ENCODE peak calls at places on chromosomes 6 and 20, in ten cellular contexts. O is spleen, T is NT2/D1, E is mesendoderm, B is dorsolateral prefrontal cortex, H is GM23338, W is OCI-LY7, X is transverse colon, D is fibroblast of lung, M is fibroblast of the aortic adventitia. A is an unnamed sample.

GRCh38 chr6:60643870-60644269 is 1642.2 kb downstream of the KHDRBS2 start:
- DNase-seq in O (no peak), E (peak; percentile 11), W (no peak), D (no peak), H (peak; percentile 17), X (no peak), B (no peak), M (no peak), T (no peak), A (no peak)

GRCh38 chr6:72649032-72649984 is 27.4 kb downstream of the KCNQ5 start:
- DNase-seq in T (no peak), O (no peak), M (peak; percentile 87), W (no peak), B (no peak), E (no peak), D (peak; percentile 87), X (no peak), H (no peak), A (peak; percentile 62)

GRCh38 chr20:48705208-48706115 is 122.3 kb downstream of the PREX1 start:
- DNase-seq in H (no peak), X (no peak), M (peak; percentile 71), W (no peak), T (no peak), O (no peak), E (peak; percentile 71), D (no peak), B (no peak), A (no peak)

GRCh38 chr20:22779878-22780277 is 195.5 kb upstream of the FOXA2 start:
- DNase-seq in W (no peak), H (no peak), O (no peak), T (no peak), E (no peak), D (no peak), B (no peak), X (no peak), M (no peak), A (no peak)

GRCh38 chr6:149012040-149012545 is 265.3 kb downstream of the UST start:
- DNase-seq in B (no peak), O (no peak), W (no peak), M (peak; percentile 97), E (peak; percentile 38), H (no peak), X (no peak), T (no peak), D (peak; percentile 99), A (peak; percentile 100)

GRCh38 chr6:144063246-144063743 is 32.1 kb downstream of the SF3B5 start:
- DNase-seq in B (no peak), T (no peak), E (peak; percentile 13), W (peak; percentile 8), M (no peak), D (no peak), O (no peak), X (peak; percentile 51), H (peak; percentile 49), A (no peak)

GRCh38 chr6:73580247-73581149 is 59.7 kb upstream of the EEF1A1 start:
- DNase-seq in O (peak; percentile 87), B (peak; percentile 83), E (peak; percentile 99), W (peak; percentile 25), D (peak; percentile 98), H (peak; percentile 98), T (peak; percentile 90), X (peak; percentile 76), M (peak; percentile 99), A (peak; percentile 98)

GRCh38 chr6:143007626-143008025 is 53.1 kb upstream of the AIG1 start:
- DNase-seq in T (no peak), E (no peak), W (no peak), M (peak; percentile 58), O (no peak), H (no peak), D (no peak), B (no peak), X (no peak), A (peak; percentile 46)

GRCh38 chr6:105649192-105649591 is 246.3 kb upstream of the PREP start:
- DNase-seq in M (no peak), E (no peak), B (no peak), O (no peak), H (no peak), W (no peak), D (no peak), X (no peak), T (no peak), A (no peak)

GRCh38 chr6:11309947-11310665 is 77.6 kb upstream of the NEDD9 start:
- DNase-seq in D (no peak), H (peak; percentile 63), W (peak; percentile 16), O (no peak), M (no peak), E (peak; percentile 64), T (no peak), B (no peak), X (no peak), A (no peak)

GRCh38 chr6:14089224-14089623 is 28.3 kb upstream of the CD83 start:
- DNase-seq in D (no peak), M (no peak), E (no peak), B (no peak), O (no peak), T (no peak), W (no peak), H (no peak), X (no peak), A (no peak)

GRCh38 chr20:40868568-40869223 is 159.9 kb upstream of the TOP1 start:
- DNase-seq in O (no peak), B (no peak), X (no peak), W (no peak), H (no peak), T (no peak), D (peak; percentile 86), E (no peak), M (peak; percentile 98), A (peak; percentile 29)

GRCh38 chr20:50369225-50370035 is 140.8 kb upstream of the PTPN1 start:
- DNase-seq in D (no peak), O (no peak), T (no peak), M (no peak), H (no peak), X (peak; percentile 89), W (no peak), E (no peak), B (no peak), A (no peak)

GRCh38 chr6:167472876-167473275 is 148.0 kb downstream of the TTLL2 start:
- DNase-seq in X (no peak), B (no peak), T (no peak), M (no peak), W (no peak), H (no peak), E (no peak), D (no peak), O (no peak), A (no peak)

GRCh38 chr20:51423810-51424209 is 118.7 kb downstream of the NFATC2 start:
- DNase-seq in E (peak; percentile 88), X (no peak), H (peak; percentile 85), O (no peak), T (peak; percentile 95), W (no peak), D (no peak), M (no peak), B (no peak), A (no peak)

GRCh38 chr20:46356195-46357029 is 48.1 kb upstream of the CDH22 start:
- DNase-seq in X (no peak), B (no peak), T (no peak), E (no peak), O (no peak), D (no peak), H (no peak), M (no peak), W (no peak), A (no peak)

GRCh38 chr20:34941224-34941623 is 14.4 kb downstream of the GSS start:
- DNase-seq in M (no peak), B (no peak), H (no peak), O (no peak), X (no peak), W (no peak), T (no peak), D (peak; percentile 27), E (no peak), A (no peak)

GRCh38 chr6:121584591-121585369 is 149.3 kb downstream of the GJA1 start:
- DNase-seq in H (no peak), T (no peak), E (peak; percentile 36), W (no peak), O (no peak), B (no peak), D (peak; percentile 78), M (peak; percentile 69), X (no peak), A (peak; percentile 29)

DNA sequence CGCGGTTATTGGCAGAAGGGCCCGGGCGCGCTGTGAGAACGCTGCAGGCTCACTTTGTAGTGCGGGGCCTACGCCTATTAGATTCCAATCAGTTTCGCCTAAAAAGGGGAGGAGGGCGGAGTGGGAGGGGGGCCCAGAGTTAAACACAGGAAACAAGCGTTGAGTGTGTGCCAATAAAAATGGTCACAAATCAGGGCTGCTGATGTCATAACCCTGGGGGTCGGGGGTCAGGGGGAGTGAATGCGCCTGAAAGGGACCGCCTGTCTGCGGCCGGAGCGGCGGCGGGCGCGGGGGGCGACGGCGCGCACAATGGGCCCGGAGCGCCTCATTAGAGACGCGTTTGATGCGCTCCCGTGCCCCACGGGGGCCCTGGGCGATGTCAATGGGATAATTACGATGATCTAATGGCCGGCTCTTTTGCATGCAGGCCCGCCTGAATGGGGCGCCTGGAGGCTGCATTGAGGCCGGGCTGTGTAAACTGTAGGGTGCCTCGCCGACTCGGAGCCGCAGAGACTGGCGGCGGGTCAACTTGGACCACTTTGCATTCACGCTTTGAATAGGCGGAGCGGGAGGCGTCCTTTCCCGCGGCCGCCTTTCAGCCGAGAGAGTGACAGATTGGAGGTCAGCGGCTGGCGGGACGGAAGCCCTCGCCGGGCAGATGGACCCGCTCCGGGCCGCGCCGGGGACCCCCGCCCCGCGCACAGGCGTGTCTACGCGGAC is 296.0 kb downstream of the TFAP2C start:
- DNase-seq in O (no peak), M (no peak), H (peak; percentile 85), B (peak; percentile 45), T (peak; percentile 96), W (no peak), D (no peak), E (peak; percentile 93), X (peak; percentile 8), A (no peak)
- H3K4me3 ChIP-seq in O (peak overlapping the region; percentile 44), M (no peak overlapping the region), H (peak overlapping the region; percentile 67), B (peak overlapping the region; percentile 60), T (peak overlapping the region; percentile 51), W (no peak overlapping the region), D (no peak overlapping the region), E (no peak overlapping the region), X (peak overlapping the region; percentile 36), A (peak overlapping the region; percentile 6)

GRCh38 chr6:3742076-3742425 is 9.5 kb downstream of the PXDC1 start:
- DNase-seq in B (no peak), D (no peak), W (no peak), X (no peak), O (no peak), E (peak; percentile 60), T (no peak), M (no peak), H (no peak), A (no peak)
- H3K4me3 ChIP-seq in B (peak overlapping the region; percentile 52), D (no peak overlapping the region), W (no peak overlapping the region), X (peak overlapping the region; percentile 20), O (peak overlapping the region; percentile 48), E (no peak overlapping the region), T (no peak overlapping the region), M (peak overlapping the region; percentile 32), H (no peak overlapping the region), A (no peak overlapping the region)

GRCh38 chr6:134074151-134074712 is 21.8 kb upstream of the SLC2A12 start:
- DNase-seq in M (no peak), H (peak; percentile 92), T (peak; percentile 84), B (peak; percentile 85), D (peak; percentile 19), X (no peak), E (peak; percentile 94), O (no peak), W (no peak), A (no peak)
- H3K4me3 ChIP-seq in M (no peak overlapping the region), H (peak overlapping the region; percentile 42), T (no peak overlapping the region), B (peak overlapping the region; percentile 58), D (no peak overlapping the region), X (no peak overlapping the region), E (no peak overlapping the region), O (no peak overlapping the region), W (no peak overlapping the region), A (no peak overlapping the region)

GRCh38 chr6:129134535-129134934 is 251.6 kb downstream of the LAMA2 start:
- DNase-seq in H (no peak), E (no peak), O (no peak), T (no peak), B (peak; percentile 44), D (no peak), X (no peak), W (no peak), M (no peak), A (no peak)
- H3K4me3 ChIP-seq in H (no peak overlapping the region), E (no peak overlapping the region), O (no peak overlapping the region), T (no peak overlapping the region), B (no peak overlapping the region), D (no peak overlapping the region), X (no peak overlapping the region), W (no peak overlapping the region), M (no peak overlapping the region), A (no peak overlapping the region)

A was measured in AG09309.